ENCODE peak calls at places on chromosomes 3 and 15, in six cellular contexts. P is H9, N is IMR-90, R is mesenchymal stem cell, D is mesendoderm, I is H1. E is an unnamed sample.

GRCh38 chr3:69882560-69882959 is 117.0 kb upstream of the SAMMSON start:
- DNase-seq in P (no peak), R (no peak), N (no peak), D (no peak), I (no peak), E (no peak)

GRCh38 chr3:126422571-126423091 is 27.9 kb downstream of the CFAP100 start:
- DNase-seq in I (no peak), D (no peak), N (no peak), R (no peak), P (no peak), E (no peak)

GRCh38 chr3:145952541-145952940 is 208.4 kb downstream of the PLOD2 start:
- DNase-seq in D (no peak), R (peak; percentile 8), I (no peak), P (no peak), N (peak; percentile 57), E (no peak)

GRCh38 chr3:16993227-16993626 is 108.5 kb downstream of the PLCL2 start:
- DNase-seq in P (no peak), I (no peak), N (peak; percentile 52), R (peak; percentile 48), D (no peak), E (no peak)

GRCh38 chr3:171365489-171365888 is 94.7 kb downstream of the TNIK start:
- DNase-seq in P (no peak), I (no peak), N (no peak), R (no peak), D (no peak), E (no peak)

GRCh38 chr3:122245513-122246174 is 62.2 kb downstream of the CASR start:
- DNase-seq in R (peak; percentile 51), D (no peak), P (no peak), N (peak; percentile 78), I (no peak), E (no peak)

GRCh38 chr3:2923390-2923789 is 186.8 kb downstream of the IL5RA start:
- DNase-seq in R (no peak), N (no peak), D (peak; percentile 5), P (no peak), I (no peak), E (no peak)

GRCh38 chr3:152581941-152582340 is 253.0 kb upstream of the P2RY1 start:
- DNase-seq in P (no peak), N (no peak), R (peak; percentile 11), I (no peak), D (no peak), E (no peak)

GRCh38 chr3:144032531-144033234 is 61.1 kb downstream of the DIPK2A start:
- DNase-seq in I (no peak), P (no peak), R (no peak), D (no peak), N (no peak), E (no peak)

GRCh38 chr3:34008836-34009479 is 210.5 kb downstream of the PDCD6IP start:
- DNase-seq in N (no peak), P (no peak), D (no peak), I (no peak), R (no peak), E (no peak)

GRCh38 chr3:151560750-151561149 is 99.9 kb upstream of the IGSF10 start:
- DNase-seq in P (no peak), R (no peak), I (no peak), D (no peak), N (no peak), E (no peak)

GRCh38 chr15:32837935-32838334 is 120.1 kb downstream of the GREM1 start:
- DNase-seq in R (no peak), I (no peak), P (no peak), N (no peak), D (no peak), E (no peak)

GRCh38 chr3:51894939-51895338 is 8.2 kb downstream of the IQCF1 start:
- DNase-seq in R (no peak), P (no peak), N (no peak), I (no peak), D (no peak), E (no peak)

GRCh38 chr3:160735801-160736200 is 20.2 kb upstream of the PPM1L start:
- DNase-seq in I (no peak), R (no peak), N (no peak), P (no peak), D (no peak), E (no peak)

GRCh38 chr3:147507638-147508286 is 98.6 kb downstream of the ZIC1 start:
- DNase-seq in P (no peak), R (peak; percentile 51), N (no peak), I (no peak), D (no peak), E (no peak)

GRCh38 chr15:67885848-67886247 is 46.0 kb upstream of the RNU6-1 start:
- DNase-seq in D (no peak), P (no peak), N (no peak), R (no peak), I (no peak), E (no peak)

GRCh38 chr3:109926376-109926775 is 589.0 kb upstream of the DPPA4 start:
- DNase-seq in D (peak; percentile 31), P (no peak), I (no peak), R (no peak), N (no peak), E (no peak)

GRCh38 chr3:11250902-11251806 is 21.0 kb upstream of the ATG7 start:
- DNase-seq in P (no peak), R (no peak), I (no peak), N (peak; percentile 24), D (no peak), E (no peak)

GRCh38 chr15:83835384-83836010 is 181.6 kb downstream of the ADAMTSL3 start:
- DNase-seq in D (no peak), P (no peak), N (no peak), I (no peak), R (no peak), E (no peak)

GRCh38 chr3:138833908-138834358 is 795 bp downstream of the PIK3CB start:
- DNase-seq in I (no peak), D (peak; percentile 38), R (no peak), P (no peak), N (peak; percentile 24), E (no peak)

GRCh38 chr3:156976933-156977332 is 150.8 kb downstream of the LEKR1 start:
- DNase-seq in R (no peak), P (no peak), I (no peak), N (no peak), D (no peak), E (no peak)

GRCh38 chr15:57237282-57237642 is 139.0 kb upstream of the CGNL1 start:
- DNase-seq in I (no peak), R (no peak), P (no peak), N (no peak), D (peak; percentile 50), E (peak; percentile 91)

GRCh38 chr3:49172616-49173041 is 1.2 kb downstream of the KLHDC8B start:
- DNase-seq in R (no peak), D (no peak), P (no peak), I (no peak), N (no peak), E (no peak)
- H3K18ac ChIP-seq in R (peak overlapping the region; percentile 4), D (no peak overlapping the region), P (no peak overlapping the region), I (no peak overlapping the region), N (no peak overlapping the region), E (peak overlapping the region; percentile 93)

GRCh38 chr15:73366766-73367623 is 1.8 kb downstream of the HCN4 start:
- DNase-seq in P (peak; percentile 56), I (no peak), R (no peak), D (peak; percentile 78), N (no peak), E (no peak)

GRCh38 chr15:73369073-73369694 is 426 bp upstream of the HCN4 start:
- DNase-seq in D (no peak), R (no peak), I (no peak), P (no peak), N (no peak), E (no peak)

GRCh38 chr15:73370151-73370550 is 1.4 kb upstream of the HCN4 start:
- DNase-seq in P (no peak), R (no peak), I (no peak), N (no peak), D (peak; percentile 73), E (no peak)

GRCh38 chr15:73367624-73368300 is 996 bp downstream of the HCN4 start:
- DNase-seq in P (no peak), I (no peak), R (no peak), D (no peak), N (no peak), E (no peak)

GRCh38 chr15:73368301-73369072 is at the start of gene HCN4:
- DNase-seq in I (no peak), D (peak; percentile 81), N (no peak), P (peak; percentile 84), R (no peak), E (peak; percentile 72)
- H3K18ac ChIP-seq in I (peak within 1 kb of the TSS; percentile 83), D (peak within 1 kb of the TSS; percentile 53), N (no peak within 1 kb of the TSS), P (no peak within 1 kb of the TSS), R (no peak within 1 kb of the TSS), E (peak within 1 kb of the TSS; percentile 93)

DNA sequence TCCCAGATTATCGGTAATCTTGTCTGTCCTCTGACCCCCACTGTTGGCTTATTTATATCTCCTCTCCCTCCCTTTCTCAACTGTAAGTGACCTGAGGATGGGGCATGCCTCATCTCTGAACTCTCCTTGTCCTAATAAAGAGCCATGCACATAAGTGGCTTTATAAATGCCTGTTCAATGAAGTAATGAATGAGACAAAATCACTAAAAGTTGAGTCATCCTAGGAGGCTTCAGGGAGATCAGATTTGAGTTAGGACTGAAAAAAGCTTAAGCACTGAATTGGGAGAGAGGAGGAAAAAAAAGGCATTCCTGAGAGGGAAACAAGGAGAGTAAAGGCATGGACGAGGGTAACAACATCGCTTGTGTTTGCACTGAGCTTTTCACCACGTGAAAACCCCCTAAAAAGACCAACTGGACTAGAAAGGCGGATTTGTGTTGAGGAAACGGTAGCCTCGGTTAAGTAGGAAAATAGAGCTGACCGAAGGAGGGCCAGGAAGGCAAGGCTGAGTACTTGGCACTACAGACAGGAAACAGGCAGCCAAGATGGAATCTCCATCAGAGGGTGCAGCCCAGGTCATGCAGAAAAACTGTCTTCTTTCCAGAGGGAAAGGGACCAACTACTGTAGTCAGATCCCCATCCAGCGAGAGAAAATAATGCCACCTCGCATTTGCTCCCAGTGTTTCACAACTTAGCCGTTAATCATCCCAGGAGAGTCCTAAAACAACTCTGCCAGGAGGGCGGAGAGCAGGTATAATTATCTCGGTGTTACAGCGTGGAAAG is 77.5 kb downstream of the MYO1E start:
- DNase-seq in N (peak; percentile 95), R (peak; percentile 94), D (peak; percentile 60), I (no peak), P (no peak), E (no peak)
- H3K18ac ChIP-seq in N (peak overlapping the region; percentile 98), R (peak overlapping the region; percentile 94), D (no peak overlapping the region), I (no peak overlapping the region), P (no peak overlapping the region), E (no peak overlapping the region)

GRCh38 chr3:5390221-5390620 is 202.7 kb downstream of the EDEM1 start:
- DNase-seq in I (no peak), N (no peak), D (no peak), R (no peak), P (no peak), E (no peak)
- H3K18ac ChIP-seq in I (no peak overlapping the region), N (no peak overlapping the region), D (no peak overlapping the region), R (no peak overlapping the region), P (no peak overlapping the region), E (no peak overlapping the region)

DNA sequence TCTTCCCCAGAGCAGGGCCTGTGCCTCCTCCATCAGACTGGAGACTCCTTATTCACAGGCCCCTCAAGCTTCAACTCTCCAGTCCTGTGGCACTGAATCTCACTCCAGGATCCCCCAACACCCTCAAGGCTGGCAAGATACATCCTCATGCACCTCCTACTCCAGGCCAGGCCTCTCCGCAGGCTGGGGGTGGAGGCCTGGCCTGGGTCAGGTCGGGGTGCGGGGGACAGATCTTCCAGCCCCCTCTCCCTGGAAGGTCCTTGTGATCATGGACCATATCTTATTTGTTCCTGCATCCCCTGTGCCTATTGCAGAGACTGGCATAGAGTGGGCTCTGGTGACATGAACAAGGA is 147.3 kb downstream of the SMAD6 start:
- DNase-seq in N (no peak), R (no peak), I (no peak), P (peak; percentile 6), D (no peak), E (no peak)
- H3K18ac ChIP-seq in N (no peak overlapping the region), R (peak overlapping the region; percentile 23), I (no peak overlapping the region), P (no peak overlapping the region), D (peak overlapping the region; percentile 45), E (no peak overlapping the region)

E was measured in neuronal stem cell.